ENCODE peak calls at places on chromosomes 4 and X, in five cellular contexts. S, T, B, Z and H are unnamed samples.

GRCh38 chr4:146534178-146534577 is 12.4 kb upstream of the SLC10A7 start:
- ATAC-seq in Z (no peak), B (no peak), T (no peak), S (no peak), H (no peak)

GRCh38 chr4:40628888-40629287 is 776 bp downstream of the RBM47 start:
- ATAC-seq in T (peak; percentile 37), Z (no peak), S (peak; percentile 8), B (peak; percentile 15), H (no peak)

GRCh38 chrX:100491174-100491573 is 81.1 kb upstream of the PCDH19 start:
- ATAC-seq in Z (no peak), T (peak; percentile 61), S (no peak), B (no peak), H (no peak)

GRCh38 chr4:81455895-81456294 is 15.8 kb downstream of the RASGEF1B start:
- ATAC-seq in Z (no peak), S (no peak), T (no peak), B (no peak), H (no peak)

GRCh38 chr4:154208424-154208823 is 283.2 kb downstream of the DCHS2 start:
- ATAC-seq in S (no peak), Z (no peak), B (no peak), T (no peak), H (no peak)

GRCh38 chrX:39642071-39642470 is 455.7 kb downstream of the BCOR start:
- ATAC-seq in B (no peak), T (no peak), S (no peak), Z (no peak), H (no peak)

GRCh38 chr4:101669832-101670188 is 120.7 kb upstream of the BANK1 start:
- ATAC-seq in S (no peak), Z (no peak), T (no peak), B (no peak), H (no peak)

GRCh38 chr4:41633321-41633720 is 95.4 kb downstream of the LIMCH1 start:
- ATAC-seq in S (no peak), B (no peak), T (no peak), Z (peak; percentile 80), H (no peak)

GRCh38 chr4:14716622-14717021 is 285.7 kb upstream of the CPEB2 start:
- ATAC-seq in Z (no peak), T (no peak), S (no peak), B (no peak), H (no peak)

GRCh38 chrX:48083212-48083611 is 11.8 kb upstream of the ZNF630 start:
- ATAC-seq in Z (peak; percentile 66), B (peak; percentile 83), T (peak; percentile 79), S (peak; percentile 94), H (peak; percentile 65)

DNA sequence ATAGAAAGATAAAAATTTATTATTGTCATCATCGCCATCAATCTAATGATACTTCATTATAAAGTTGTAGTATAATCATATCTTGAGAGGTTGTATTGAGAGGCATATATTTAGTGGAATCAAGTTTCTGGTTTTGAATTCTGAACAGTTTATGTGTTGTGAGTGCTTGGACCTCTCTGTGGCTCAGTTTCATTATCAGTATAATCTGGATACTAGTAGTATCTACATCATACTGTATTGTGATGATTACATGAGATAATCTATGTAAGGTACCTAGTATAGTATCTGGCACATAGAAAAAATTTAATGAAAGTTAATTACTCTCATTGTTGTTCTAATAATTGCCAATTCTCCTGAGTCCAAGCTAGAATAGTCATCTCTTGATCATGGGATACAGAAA is 161.2 kb upstream of the UBQLN2 start:
- ATAC-seq in Z (no peak), T (no peak), S (no peak), B (no peak), H (no peak)
- TF ChIP-seq CTCF in Z (no peak), T (no peak), S (no peak), B (no peak), H (no peak)

DNA sequence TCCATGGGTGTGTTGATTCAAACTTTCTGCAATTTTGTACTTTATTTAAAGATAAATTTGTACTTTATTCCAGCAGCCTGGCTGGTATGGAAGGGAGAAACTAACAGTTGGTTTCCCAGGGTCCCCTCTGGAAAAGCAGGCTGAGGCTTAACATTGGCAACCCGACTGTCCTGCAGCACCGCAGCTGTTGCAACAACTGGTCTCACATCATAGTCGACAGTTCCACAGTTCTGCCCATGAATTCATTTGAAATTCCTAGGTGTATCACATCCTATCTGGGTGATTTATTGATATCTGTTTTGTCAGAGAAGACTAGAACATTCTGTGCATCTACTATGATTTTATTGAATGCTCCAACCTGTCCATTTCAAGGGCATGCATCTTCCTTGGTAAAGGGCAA is 98.8 kb upstream of the GATB start:
- ATAC-seq in B (no peak), S (no peak), Z (no peak), T (no peak), H (no peak)
- TF ChIP-seq CTCF in B (no peak), S (no peak), Z (no peak), T (no peak), H (no peak)

DNA sequence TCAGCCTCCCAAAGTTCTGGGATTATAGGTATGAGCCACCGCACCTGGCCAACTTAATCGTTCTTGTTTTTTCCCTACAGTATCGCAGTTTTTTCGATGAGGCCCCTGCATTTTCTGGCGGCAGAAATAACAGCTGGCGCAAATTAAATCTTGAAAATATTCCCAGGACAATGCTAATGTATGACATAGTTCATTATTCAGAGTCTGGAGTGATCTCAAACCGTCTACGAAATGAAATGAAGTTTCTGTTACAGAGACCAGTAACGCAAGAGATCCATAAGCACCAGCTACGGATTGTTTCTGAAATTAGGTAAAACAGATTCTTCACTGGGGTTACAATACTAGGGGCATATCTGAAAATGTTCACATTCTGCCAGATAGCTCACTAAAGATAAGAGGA is 27.3 kb downstream of the CXorf58 start:
- ATAC-seq in Z (no peak), S (no peak), B (no peak), T (no peak), H (no peak)
- TF ChIP-seq CTCF in Z (no peak), S (no peak), B (no peak), T (no peak), H (no peak)

DNA sequence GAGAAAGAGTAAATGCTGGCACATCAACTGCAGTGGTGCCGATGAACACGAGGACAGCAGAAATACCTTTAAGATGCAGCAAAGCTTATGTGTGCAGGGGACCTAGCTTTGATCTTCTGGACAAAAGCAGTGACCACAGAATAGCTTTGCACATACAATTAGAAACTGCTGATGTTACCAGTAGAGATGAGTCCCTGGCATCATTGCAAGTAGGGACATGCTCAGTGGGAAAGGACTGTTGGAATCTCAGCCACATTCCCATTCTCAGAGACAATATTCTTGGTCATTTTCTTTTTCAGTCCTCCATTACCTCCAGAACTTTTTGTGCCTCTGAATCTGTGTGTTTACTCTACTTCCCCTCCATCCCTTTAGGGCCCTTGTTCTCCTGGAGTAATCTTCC is 16.9 kb upstream of the PDLIM3 start:
- ATAC-seq in B (no peak), Z (no peak), S (no peak), T (no peak), H (no peak)
- TF ChIP-seq CTCF in B (no peak), Z (no peak), S (no peak), T (no peak), H (no peak)

GRCh38 chrX:95318882-95319281 is 1365.8 kb upstream of the DIAPH2 start:
- ATAC-seq in T (no peak), B (no peak), S (peak; percentile 43), Z (no peak), H (no peak)
- TF ChIP-seq CTCF in T (no peak), B (no peak), S (no peak), Z (no peak), H (no peak)

GRCh38 chr4:16827762-16828724 is 70.4 kb downstream of the LDB2 start:
- ATAC-seq in B (no peak), S (no peak), Z (no peak), T (no peak), H (no peak)

GRCh38 chr4:16826397-16826910 is 72.0 kb downstream of the LDB2 start:
- ATAC-seq in T (no peak), S (no peak), Z (no peak), B (no peak), H (no peak)

GRCh38 chr4:16830081-16830480 is 68.4 kb downstream of the LDB2 start:
- ATAC-seq in Z (no peak), T (no peak), S (no peak), B (no peak), H (no peak)

GRCh38 chr4:16824278-16824806 is 74.1 kb downstream of the LDB2 start:
- ATAC-seq in Z (no peak), S (no peak), T (no peak), B (no peak), H (no peak)

GRCh38 chr4:16827045-16827444 is 71.4 kb downstream of the LDB2 start:
- ATAC-seq in B (no peak), S (no peak), Z (no peak), T (no peak), H (no peak)
- TF ChIP-seq CTCF in B (no peak), S (no peak), Z (no peak), T (no peak), H (no peak)

GRCh38 chr4:1449475-1449832 is 43.2 kb upstream of the NKX1-1 start:
- ATAC-seq in S (no peak), Z (no peak), T (no peak), B (no peak), H (no peak)
- TF ChIP-seq CTCF in S (no peak), Z (no peak), T (no peak), B (no peak), H (no peak)

DNA sequence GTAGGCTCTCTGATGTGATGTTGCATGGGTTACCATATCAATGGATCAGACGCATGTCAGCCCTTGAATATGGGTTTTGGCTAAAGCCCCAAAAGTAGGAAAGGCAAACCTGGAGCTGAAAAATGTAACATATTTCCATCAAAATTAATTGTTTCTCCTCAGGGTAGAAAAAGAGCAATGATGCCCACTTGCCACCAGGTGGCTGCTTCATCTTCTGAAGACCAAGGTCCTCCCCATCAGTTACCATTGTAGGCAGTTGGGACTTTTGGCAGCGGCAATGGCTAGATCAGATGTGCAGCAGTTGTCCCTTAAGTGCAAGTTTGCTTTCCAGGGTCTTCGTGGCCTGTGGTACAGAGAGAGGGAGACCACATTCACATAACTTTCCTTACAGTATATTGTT is 118.2 kb downstream of the NAF1 start:
- ATAC-seq in S (peak; percentile 63), B (no peak), T (peak; percentile 55), Z (no peak), H (no peak)
- TF ChIP-seq CTCF in S (peak; percentile 17), B (peak; percentile 40), T (no peak), Z (peak; percentile 26), H (no peak)

GRCh38 chr4:96170198-96170597 is 330.3 kb downstream of the PDHA2 start:
- ATAC-seq in S (no peak), T (no peak), Z (no peak), B (no peak), H (no peak)
- TF ChIP-seq CTCF in S (no peak), T (no peak), Z (no peak), B (no peak), H (no peak)

DNA sequence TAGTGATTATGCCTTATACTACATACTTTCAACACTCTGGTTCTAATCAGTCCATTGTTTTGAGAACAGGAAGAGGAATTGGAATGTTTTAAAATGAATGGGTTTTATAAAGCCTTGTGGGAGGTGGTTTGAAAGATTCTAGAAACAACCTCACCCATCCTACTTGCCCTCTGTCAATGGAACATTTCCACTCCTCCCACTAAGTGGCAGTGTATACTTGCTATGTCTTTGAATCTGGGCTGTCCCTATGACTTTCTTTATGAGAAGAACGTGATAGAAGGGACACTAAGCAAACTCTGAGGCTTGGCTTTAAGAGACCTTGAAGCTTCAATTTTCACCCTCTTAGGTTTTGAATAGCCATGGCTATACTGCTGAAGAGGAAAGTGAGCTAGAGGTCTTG is 611.2 kb downstream of the PPP4R3C start:
- ATAC-seq in Z (no peak), B (no peak), S (peak; percentile 55), T (no peak), H (no peak)
- TF ChIP-seq CTCF in Z (no peak), B (no peak), S (no peak), T (no peak), H (no peak)